ENCODE peak calls at places on chromosome 7, in ten cellular contexts. C is thoracic aorta, R is GM23338, A is endodermal cell, I is small intestine, N is heart left ventricle, E is OCI-LY7, V is IMR-90, Q is SJCRH30, W is bronchial epithelial cell. B is an unnamed sample.

GRCh38 chr7:41110186-41110585 is 592.7 kb downstream of the INHBA start:
- DNase-seq in E (no peak), V (peak; percentile 78), Q (no peak), W (peak; percentile 99), R (no peak), C (no peak), A (no peak), N (no peak), I (no peak), B (no peak)

GRCh38 chr7:145860809-145861208 is 255.8 kb upstream of the CNTNAP2 start:
- DNase-seq in Q (no peak), R (no peak), N (no peak), A (no peak), C (no peak), V (no peak), I (no peak), W (no peak), E (no peak), B (no peak)

GRCh38 chr7:30330134-30331111 is 46.0 kb downstream of the ZNRF2 start:
- DNase-seq in Q (no peak), N (no peak), V (peak; percentile 25), I (peak; percentile 62), E (peak; percentile 71), C (no peak), W (peak; percentile 45), A (no peak), R (no peak), B (peak; percentile 90)

GRCh38 chr7:91264924-91265681 is 870 bp downstream of the FZD1 start:
- DNase-seq in N (peak; percentile 73), E (peak; percentile 46), R (peak; percentile 56), A (peak; percentile 81), W (peak; percentile 52), I (peak; percentile 69), C (no peak), V (peak; percentile 74), Q (peak; percentile 59), B (no peak)

GRCh38 chr7:3238525-3239210 is 62.4 kb upstream of the SDK1 start:
- DNase-seq in E (no peak), A (no peak), V (no peak), Q (no peak), W (peak; percentile 4), N (no peak), I (no peak), R (no peak), C (no peak), B (no peak)

GRCh38 chr7:55887786-55888185 is 530 bp downstream of the ZNF713 start:
- DNase-seq in E (peak; percentile 14), I (peak; percentile 10), N (no peak), V (no peak), R (no peak), Q (no peak), A (no peak), W (peak; percentile 3), C (no peak), B (no peak)

GRCh38 chr7:151206914-151207313 is 3.4 kb downstream of the H2BK1 start:
- DNase-seq in E (no peak), Q (no peak), R (no peak), A (no peak), W (no peak), N (no peak), C (no peak), I (peak; percentile 48), V (no peak), B (peak; percentile 79)

GRCh38 chr7:132004528-132004927 is 448.1 kb upstream of the PODXL start:
- DNase-seq in W (peak; percentile 6), Q (peak; percentile 30), C (no peak), E (no peak), V (no peak), N (no peak), I (no peak), A (peak; percentile 78), R (peak; percentile 9), B (no peak)

GRCh38 chr7:87505557-87506242 is 30.2 kb upstream of the ABCB4 start:
- DNase-seq in I (no peak), W (no peak), R (no peak), Q (no peak), C (no peak), V (no peak), E (no peak), N (no peak), A (no peak), B (no peak)

GRCh38 chr7:618539-619355 is 99.1 kb upstream of the PDGFA start:
- DNase-seq in E (no peak), V (peak; percentile 26), I (peak; percentile 86), R (no peak), C (no peak), N (peak; percentile 28), W (no peak), Q (no peak), A (peak; percentile 21), B (peak; percentile 97)

GRCh38 chr7:149880871-149881301 is 7.1 kb downstream of the ATP6V0E2 start:
- DNase-seq in Q (no peak), N (peak; percentile 79), A (peak; percentile 30), W (no peak), C (no peak), V (no peak), E (no peak), I (no peak), R (no peak), B (no peak)

GRCh38 chr7:51138121-51139085 is 178.2 kb downstream of the COBL start:
- DNase-seq in A (peak; percentile 26), I (no peak), R (no peak), E (no peak), N (no peak), V (no peak), C (no peak), W (peak; percentile 14), Q (no peak), B (no peak)

GRCh38 chr7:27147211-27148030 is at the start of gene HOXA6:
- DNase-seq in R (peak; percentile 41), E (no peak), V (peak; percentile 67), C (no peak), N (peak; percentile 62), W (no peak), Q (no peak), I (peak; percentile 40), A (peak; percentile 63), B (no peak)

GRCh38 chr7:40297741-40298311 is 163.0 kb downstream of the SUGCT start:
- DNase-seq in R (no peak), N (no peak), W (no peak), A (no peak), V (peak; percentile 38), I (no peak), E (no peak), Q (no peak), C (no peak), B (no peak)

GRCh38 chr7:98133181-98133580 is 26.5 kb downstream of the LMTK2 start:
- DNase-seq in A (no peak), W (peak; percentile 21), C (no peak), E (peak; percentile 67), V (no peak), Q (peak; percentile 67), I (peak; percentile 46), N (no peak), R (no peak), B (peak; percentile 91)
- H3K4me3 ChIP-seq in A (no peak overlapping the region), W (no peak overlapping the region), C (no peak overlapping the region), E (no peak overlapping the region), V (no peak overlapping the region), Q (no peak overlapping the region), I (no peak overlapping the region), N (no peak overlapping the region), R (no peak overlapping the region), B (no peak overlapping the region)

DNA sequence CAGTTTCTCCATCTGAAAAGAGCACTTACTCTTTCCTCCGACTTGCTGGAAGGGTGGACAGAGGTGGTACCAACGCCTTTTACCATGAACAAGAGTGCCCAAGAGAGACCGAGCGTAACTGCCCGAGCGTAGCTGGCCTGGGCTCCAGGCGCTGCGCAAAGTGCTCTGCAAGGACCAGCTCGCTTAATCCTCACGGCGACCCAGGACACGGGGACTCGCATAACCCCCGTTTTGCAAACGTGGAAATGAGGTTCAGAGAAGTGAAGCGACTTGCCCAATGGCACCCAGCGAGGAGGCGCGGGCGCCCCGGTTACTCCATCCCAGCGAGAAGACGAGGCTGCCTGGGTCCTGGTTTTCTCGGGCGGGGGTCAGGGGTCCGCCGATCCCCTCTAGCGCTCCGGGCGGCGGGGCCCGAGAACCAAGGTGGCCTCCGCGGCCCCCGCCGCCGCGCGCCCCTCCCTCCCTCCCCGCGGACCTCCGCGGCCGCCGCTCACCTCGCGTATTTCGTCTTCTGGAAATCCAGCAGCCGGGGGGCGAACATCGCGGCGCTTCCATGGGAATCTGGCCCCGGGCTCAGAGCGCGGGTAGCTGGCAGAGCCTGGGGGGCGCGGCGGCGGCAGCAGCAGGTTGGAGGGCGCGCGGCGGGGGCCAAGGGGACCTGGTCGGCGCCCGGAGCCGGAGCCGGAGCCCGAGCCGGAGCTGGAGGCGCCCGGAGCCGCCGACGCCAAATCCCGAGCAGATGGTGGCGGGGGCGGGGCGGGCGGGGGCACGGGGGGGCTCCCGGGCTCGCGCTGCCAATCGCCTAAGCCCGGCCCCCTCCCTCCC is at the start of gene MMD2:
- DNase-seq in E (no peak), W (no peak), Q (no peak), N (no peak), R (peak; percentile 72), V (no peak), I (no peak), A (peak; percentile 73), C (no peak), B (no peak)
- H3K4me3 ChIP-seq in E (no peak within 1 kb of the TSS), W (no peak within 1 kb of the TSS), Q (no peak within 1 kb of the TSS), N (peak within 1 kb of the TSS; percentile 44), R (peak within 1 kb of the TSS; percentile 62), V (no peak within 1 kb of the TSS), I (no peak within 1 kb of the TSS), A (peak within 1 kb of the TSS; percentile 56), C (peak within 1 kb of the TSS; percentile 66), B (no peak within 1 kb of the TSS)

GRCh38 chr7:107890493-107890961 is 456 bp upstream of the DLD start:
- DNase-seq in C (no peak), Q (no peak), A (no peak), N (no peak), W (no peak), E (no peak), V (no peak), R (peak; percentile 11), I (no peak), B (no peak)

GRCh38 chr7:107890962-107891618 is at the start of gene DLD:
- DNase-seq in W (peak; percentile 81), E (peak; percentile 93), I (peak; percentile 95), N (peak; percentile 97), A (peak; percentile 97), R (peak; percentile 96), V (peak; percentile 91), C (peak; percentile 80), Q (peak; percentile 92), B (peak; percentile 91)

GRCh38 chr7:107884419-107884818 is 6.6 kb upstream of the DLD start:
- DNase-seq in A (no peak), N (no peak), Q (no peak), E (no peak), V (no peak), W (no peak), I (no peak), C (no peak), R (no peak), B (no peak)

GRCh38 chr7:107891619-107892366 is 810 bp downstream of the DLD start:
- DNase-seq in Q (no peak), A (no peak), W (peak; percentile 51), N (no peak), E (peak; percentile 24), R (no peak), I (no peak), V (peak; percentile 60), C (no peak), B (no peak)

GRCh38 chr7:107889992-107890391 is 991 bp upstream of the DLD start:
- DNase-seq in Q (no peak), C (no peak), N (no peak), E (no peak), I (no peak), V (no peak), W (no peak), R (no peak), A (no peak), B (no peak)
- H3K4me3 ChIP-seq in Q (peak overlapping the region; percentile 80), C (peak overlapping the region; percentile 81), N (no peak overlapping the region), E (peak overlapping the region; percentile 82), I (no peak overlapping the region), V (no peak overlapping the region), W (no peak overlapping the region), R (no peak overlapping the region), A (peak overlapping the region; percentile 93), B (peak overlapping the region; percentile 92)

GRCh38 chr7:17530741-17531417 is 232.4 kb downstream of the AHR start:
- DNase-seq in N (no peak), Q (no peak), I (peak; percentile 16), A (no peak), C (no peak), R (peak; percentile 62), V (peak; percentile 15), E (no peak), W (peak; percentile 40), B (peak; percentile 7)
- H3K4me3 ChIP-seq in N (no peak overlapping the region), Q (no peak overlapping the region), I (no peak overlapping the region), A (no peak overlapping the region), C (no peak overlapping the region), R (no peak overlapping the region), V (no peak overlapping the region), E (no peak overlapping the region), W (no peak overlapping the region), B (no peak overlapping the region)

B was measured in Jurkat, Clone E6-1.